ENCODE peak calls at places on chromosome 7, in five cellular contexts. D, R, X, O and J are unnamed samples. For H3K36me3 and H3K4me1, the result is how much of the 10 kb centered on the place peaks cover.

GRCh38 chr7:28581351-28581750 is 169.0 kb downstream of the CREB5 start:
- DNase-seq in O (no peak), X (no peak), R (no peak), D (no peak), J (no peak)

GRCh38 chr7:91151916-91152315 is 112.3 kb upstream of the FZD1 start:
- DNase-seq in X (no peak), O (no peak), R (no peak), D (no peak), J (no peak)

GRCh38 chr7:76047305-76047810 is 442 bp downstream of the STYXL1 start:
- DNase-seq in X (no peak), R (peak), O (no peak), D (no peak), J (no peak)

GRCh38 chr7:142511801-142512200 is 237.5 kb upstream of the PRSS1 start:
- DNase-seq in D (no peak), X (no peak), O (no peak), R (no peak), J (no peak)

GRCh38 chr7:111743244-111743852 is 181.1 kb upstream of the IMMP2L start:
- DNase-seq in X (no peak), R (no peak), O (no peak), D (no peak), J (no peak)

GRCh38 chr7:151157645-151158329 is 9.7 kb downstream of the GBX1 start:
- DNase-seq in R (no peak), X (no peak), D (no peak), O (no peak), J (no peak)

GRCh38 chr7:71198887-71199286 is 66.9 kb downstream of the GALNT17 start:
- DNase-seq in O (no peak), R (no peak), D (no peak), X (no peak), J (no peak)

GRCh38 chr7:143303733-143304132 is 12.2 kb upstream of the CLCN1 start:
- DNase-seq in D (no peak), O (no peak), R (no peak), X (no peak), J (no peak)

GRCh38 chr7:94547128-94547527 is 37.5 kb downstream of the CASD1 start:
- DNase-seq in X (no peak), R (no peak), O (no peak), D (no peak), J (no peak)

GRCh38 chr7:108618056-108618455 is 48.4 kb downstream of the DNAJB9 start:
- DNase-seq in X (no peak), R (no peak), O (no peak), D (no peak), J (no peak)

GRCh38 chr7:95470452-95470851 is 15.3 kb upstream of the ASB4 start:
- DNase-seq in D (no peak), R (peak), X (no peak), O (no peak), J (no peak)

GRCh38 chr7:149625339-149625946 is 127.8 kb upstream of the ZNF746 start:
- DNase-seq in D (peak), X (peak), R (peak), O (peak), J (no peak)

GRCh38 chr7:40966693-40967092 is 736.2 kb downstream of the INHBA start:
- DNase-seq in X (no peak), O (no peak), R (no peak), D (no peak), J (no peak)

GRCh38 chr7:26011039-26011696 is 140.8 kb upstream of the NFE2L3 start:
- DNase-seq in D (no peak), R (no peak), O (no peak), X (no peak), J (no peak)

GRCh38 chr7:130719550-130719949 is 14.5 kb downstream of the KLF14 start:
- DNase-seq in O (no peak), X (no peak), R (peak), D (no peak), J (no peak)

GRCh38 chr7:143040209-143040710 is 11.9 kb upstream of the OR6V1 start:
- DNase-seq in D (no peak), O (no peak), R (no peak), X (no peak), J (no peak)

GRCh38 chr7:13790611-13791010 is 198.9 kb downstream of the ETV1 start:
- DNase-seq in D (no peak), O (no peak), X (no peak), R (no peak), J (no peak)

GRCh38 chr7:74587435-74588126 is 69.9 kb upstream of the GTF2I start:
- DNase-seq in R (peak), O (peak), D (peak), X (peak), J (no peak)

GRCh38 chr7:11436317-11436716 is 395.7 kb downstream of the THSD7A start:
- DNase-seq in X (no peak), R (peak), D (no peak), O (no peak), J (no peak)

GRCh38 chr7:112995091-112995824 is 91.4 kb downstream of the GPR85 start:
- DNase-seq in O (no peak), D (peak), X (no peak), R (peak), J (no peak)

DNA sequence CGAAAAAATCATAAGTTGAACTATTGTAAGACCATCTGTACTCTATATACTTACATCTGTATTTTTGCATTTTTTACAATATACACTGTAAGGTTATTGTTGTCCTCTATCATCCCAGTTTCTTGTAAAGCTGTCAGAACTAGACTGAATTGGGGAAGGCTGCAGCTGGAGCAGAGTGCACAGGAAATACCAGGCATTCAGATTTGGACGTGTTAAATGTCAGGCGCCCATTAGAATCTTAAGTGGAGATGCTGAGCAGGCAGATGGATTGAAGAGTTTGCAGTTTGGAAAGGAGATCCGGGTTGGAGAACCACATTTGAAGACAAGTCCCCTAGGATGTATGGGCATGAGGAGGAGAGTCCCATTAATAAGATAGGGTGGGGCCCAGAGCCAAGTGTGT is 40.4 kb downstream of the MTURN start:
- DNase-seq in D (no peak), X (no peak), R (peak), O (no peak), J (no peak)
- H3K36me3 ChIP-seq in D (under half), X (under half), R (under half), O (under half), J (under half)

GRCh38 chr7:157151626-157152339 is 13.1 kb downstream of the UBE3C start:
- DNase-seq in D (no peak), O (no peak), R (no peak), X (no peak), J (no peak)
- H3K4me1 ChIP-seq in D (under half), O (under half), R (under half), X (under half), J (under half)

GRCh38 chr7:158396301-158396905 is 191.2 kb downstream of the PTPRN2 start:
- DNase-seq in D (no peak), R (no peak), X (no peak), O (no peak), J (no peak)

GRCh38 chr7:158395349-158395748 is 192.3 kb downstream of the PTPRN2 start:
- DNase-seq in R (no peak), D (no peak), O (no peak), X (no peak), J (no peak)

GRCh38 chr7:158395780-158396214 is 191.8 kb downstream of the PTPRN2 start:
- DNase-seq in X (no peak), O (no peak), D (no peak), R (no peak), J (no peak)

GRCh38 chr7:158393926-158394625 is 193.5 kb downstream of the PTPRN2 start:
- DNase-seq in O (no peak), D (no peak), R (no peak), X (no peak), J (no peak)

GRCh38 chr7:158394936-158395335 is 192.7 kb downstream of the PTPRN2 start:
- DNase-seq in D (no peak), O (no peak), X (no peak), R (no peak), J (no peak)
- H3K4me3 ChIP-seq in D (no peak), O (no peak), X (no peak), R (no peak), J (no peak)

GRCh38 chr7:106276513-106276912 is 8.3 kb downstream of the NAMPT start:
- DNase-seq in D (no peak), O (no peak), X (no peak), R (no peak), J (no peak)

GRCh38 chr7:106279425-106280182 is 5.2 kb downstream of the NAMPT start:
- DNase-seq in O (no peak), D (no peak), R (no peak), X (no peak), J (no peak)

GRCh38 chr7:106281127-106281526 is 3.7 kb downstream of the NAMPT start:
- DNase-seq in X (no peak), O (no peak), R (no peak), D (no peak), J (no peak)

GRCh38 chr7:106278695-106279094 is 6.1 kb downstream of the NAMPT start:
- DNase-seq in D (no peak), X (no peak), O (no peak), R (no peak), J (no peak)

DNA sequence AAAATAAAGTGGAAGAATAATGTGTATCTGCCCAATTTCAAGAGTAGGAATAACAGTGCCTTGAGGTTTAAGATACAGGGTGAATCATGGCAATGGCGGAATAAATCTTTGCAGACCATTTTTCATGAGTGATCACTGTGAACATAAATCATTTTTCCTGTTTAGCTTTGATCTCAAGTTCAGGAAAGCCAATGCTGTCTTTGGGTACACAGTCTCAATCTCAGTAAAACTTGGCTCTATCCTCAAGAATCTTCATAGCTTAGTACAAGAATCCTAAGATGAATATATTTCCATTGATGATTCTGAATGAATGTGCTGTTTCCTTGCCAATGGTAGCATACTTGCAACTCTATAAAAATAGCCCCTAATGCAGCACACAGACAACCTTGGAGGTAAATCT is 6.8 kb downstream of the NAMPT start:
- DNase-seq in R (no peak), O (no peak), X (no peak), D (no peak), J (no peak)
- H3K36me3 ChIP-seq in R (under half), O (under half), X (under half), D (under half), J (under half)

GRCh38 chr7:128352636-128353035 is 8.9 kb downstream of the PRRT4 start:
- DNase-seq in X (no peak), D (no peak), R (no peak), O (no peak), J (no peak)
- H3K4me1 ChIP-seq in X (under half), D (under half), R (under half), O (under half), J (under half)

GRCh38 chr7:6577369-6578113 is at the start of gene ZDHHC4:
- DNase-seq in D (peak), O (peak), R (peak), X (peak), J (peak)

GRCh38 chr7:6579446-6579845 is 2.2 kb downstream of the ZDHHC4 start:
- DNase-seq in D (no peak), R (no peak), X (no peak), O (no peak), J (no peak)

GRCh38 chr7:6578114-6579084 is 1.1 kb downstream of the ZDHHC4 start:
- DNase-seq in X (no peak), O (no peak), R (peak), D (no peak), J (no peak)

GRCh38 chr7:6575246-6576023 is 1.8 kb upstream of the ZDHHC4 start:
- DNase-seq in R (no peak), X (no peak), D (no peak), O (no peak), J (no peak)

DNA sequence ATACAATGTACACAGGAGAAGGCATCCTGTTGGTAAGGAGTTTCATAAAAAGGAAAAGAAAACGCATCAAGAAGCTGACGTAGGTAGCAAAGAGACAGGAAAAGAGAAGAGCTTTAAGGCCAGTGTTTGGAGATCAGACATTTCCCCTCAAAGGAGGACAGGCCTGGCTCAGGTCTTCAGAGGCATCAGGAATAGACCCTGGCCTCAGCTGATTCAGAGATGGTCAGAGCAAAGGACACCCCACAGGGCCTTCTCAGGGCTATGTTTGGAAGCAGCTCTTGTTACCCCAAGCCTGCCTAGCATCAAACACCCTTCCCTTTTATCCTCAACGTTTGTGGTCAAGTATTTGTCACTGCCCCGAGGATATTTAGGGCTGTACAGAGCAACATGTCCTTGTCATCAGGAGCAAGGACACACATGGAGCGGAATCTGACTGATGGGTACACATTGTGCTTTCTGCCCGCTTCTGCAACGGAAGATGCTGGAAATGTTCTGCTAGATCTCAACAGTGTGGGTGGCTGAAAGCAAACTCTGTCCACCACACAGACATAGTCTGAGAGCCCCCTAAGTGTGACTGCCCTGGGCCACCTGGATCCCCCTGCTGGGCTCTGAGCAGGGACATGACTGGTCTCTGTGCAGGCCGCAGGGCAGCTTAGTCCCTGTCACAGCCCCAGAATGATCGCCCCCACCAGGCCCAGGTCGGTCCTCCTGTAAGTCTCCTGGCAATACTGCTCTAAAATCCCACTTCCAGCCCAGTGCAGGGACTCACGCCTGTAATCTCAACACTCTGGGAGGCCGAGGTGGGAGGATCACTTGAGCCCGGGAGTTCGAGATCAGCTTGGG is 1.0 kb upstream of the ZDHHC4 start:
- DNase-seq in D (no peak), X (no peak), R (no peak), O (no peak), J (no peak)
- H3K4me3 ChIP-seq in D (no peak), X (no peak), R (peak), O (peak), J (no peak)

GRCh38 chr7:87398441-87398840 is 53.0 kb downstream of the CROT start:
- DNase-seq in O (no peak), X (no peak), D (no peak), R (peak), J (no peak)

GRCh38 chr7:87391020-87391701 is 45.7 kb downstream of the CROT start:
- DNase-seq in O (no peak), R (no peak), X (no peak), D (no peak), J (no peak)

DNA sequence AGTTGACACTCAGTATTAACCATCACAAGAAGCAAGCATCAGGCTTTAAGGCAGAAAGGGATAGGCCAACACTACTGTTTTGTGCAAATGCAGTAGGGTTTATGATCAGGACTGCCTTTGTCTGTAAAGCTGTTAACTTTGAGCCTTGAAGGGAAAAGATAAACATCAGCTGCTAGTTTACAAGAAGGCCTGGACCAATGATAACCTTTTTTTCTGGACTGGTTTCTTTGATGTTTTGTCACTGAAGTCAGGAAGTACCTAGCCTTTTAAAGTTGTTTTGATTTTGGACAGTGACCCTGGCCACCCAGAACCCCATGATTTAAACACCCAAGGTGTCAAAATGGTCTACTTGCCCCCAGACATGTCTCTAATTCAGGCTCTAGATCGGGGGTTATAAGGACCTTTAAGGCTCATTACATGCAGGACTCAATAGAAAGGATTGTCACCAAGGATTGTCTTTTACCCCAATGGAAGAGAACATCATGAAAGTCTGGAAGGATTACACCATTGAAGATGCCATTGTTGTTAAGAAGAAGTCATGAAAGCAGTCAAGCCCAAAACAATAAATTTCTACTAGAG is 50.1 kb downstream of the CROT start:
- DNase-seq in R (no peak), O (no peak), X (no peak), D (no peak), J (no peak)
- H3K36me3 ChIP-seq in R (under half), O (under half), X (under half), D (under half), J (under half)

GRCh38 chr7:103658055-103659010 is 212.3 kb upstream of the SLC26A5 start:
- DNase-seq in D (no peak), X (no peak), O (no peak), R (no peak), J (no peak)
- H3K4me1 ChIP-seq in D (under half), X (under half), O (under half), R (under half), J (under half)

GRCh38 chr7:158526531-158526930 is 61.1 kb downstream of the PTPRN2 start:
- DNase-seq in D (no peak), X (no peak), R (no peak), O (no peak), J (no peak)

GRCh38 chr7:158527902-158528502 is 59.6 kb downstream of the PTPRN2 start:
- DNase-seq in O (no peak), X (no peak), R (no peak), D (no peak), J (no peak)

GRCh38 chr7:158527495-158527894 is 60.1 kb downstream of the PTPRN2 start:
- DNase-seq in R (no peak), X (no peak), D (no peak), O (no peak), J (no peak)

GRCh38 chr7:158525648-158526484 is 61.8 kb downstream of the PTPRN2 start:
- DNase-seq in D (no peak), R (no peak), X (no peak), O (no peak), J (no peak)

DNA sequence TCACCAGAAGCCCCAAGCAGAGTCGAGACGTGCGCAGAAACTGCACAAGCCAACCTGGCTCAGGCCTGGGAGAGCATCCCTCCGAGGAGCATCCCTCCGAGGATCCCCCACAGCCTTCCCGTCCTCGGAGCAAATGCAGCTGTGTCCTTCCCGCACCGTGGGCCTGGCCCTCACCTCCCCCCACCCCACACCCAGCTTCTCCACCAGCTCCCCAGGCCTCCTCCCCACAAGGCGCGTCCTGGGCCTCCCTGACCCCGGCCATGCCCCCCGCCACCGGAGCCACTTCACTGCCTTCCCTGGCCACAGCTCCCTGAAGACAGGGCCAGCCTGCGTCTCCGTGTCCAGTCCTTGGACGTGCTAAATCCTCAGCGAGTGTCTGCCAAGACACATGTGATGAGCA is 60.6 kb downstream of the PTPRN2 start:
- DNase-seq in X (no peak), D (no peak), O (no peak), R (no peak), J (no peak)
- H3K4me3 ChIP-seq in X (no peak), D (no peak), O (no peak), R (no peak), J (no peak)

DNA sequence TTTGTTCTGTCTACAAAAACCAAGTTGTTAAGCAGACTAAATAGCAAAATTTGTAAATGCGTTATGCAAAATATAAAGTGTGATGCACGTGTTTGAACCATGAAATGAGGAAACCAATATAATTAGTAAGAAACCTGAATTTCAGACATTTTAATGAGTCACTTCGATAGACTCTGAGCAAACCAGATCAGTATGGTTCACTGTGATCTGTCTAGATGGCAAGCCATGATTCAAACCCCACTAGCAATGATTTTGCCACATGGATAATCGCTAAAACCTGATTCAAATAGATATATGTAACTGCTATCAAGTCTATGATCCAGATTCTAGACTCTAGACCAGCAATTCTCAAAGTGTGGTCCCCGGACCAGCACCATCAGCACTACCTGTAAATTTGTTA is 24.8 kb downstream of the ZC3HAV1 start:
- DNase-seq in D (no peak), O (no peak), R (no peak), X (no peak), J (no peak)
- H3K36me3 ChIP-seq in D (half or more), O (under half), R (under half), X (under half), J (under half)